ENCODE peak calls at places on chromosomes 3 and 15, in nine cellular contexts. O is endodermal cell; U is activated CD4-positive, alpha-beta T cell treated with anti-CD3 and anti-CD28 coated beads, Interleukin-2, amount 10 ng/mL, durations not matched to agents 7 days and 5 days; Y is RCC 7860; Z is upper lobe of right lung; K is stimulated activated CD4-positive, alpha-beta T cell treated with anti-CD3 and anti-CD28 coated beads, Interleukin-2, amount 100 ng/mL, for 4 hours; N is endothelial cell; B is T-helper 9 cell; J is Ammon's horn. S is an unnamed sample.

GRCh38 chr3:101124125-101124524 is 130.9 kb upstream of the ABI3BP start:
- DNase-seq in O (no peak), U (no peak), Y (no peak), Z (no peak), K (no peak), N (no peak), B (no peak), J (no peak), S (no peak)

GRCh38 chr3:50068134-50068533 is 20.6 kb upstream of the RBM5 start:
- DNase-seq in O (no peak), U (no peak), Y (peak), Z (no peak), K (no peak), N (no peak), B (no peak), J (no peak), S (no peak)

GRCh38 chr3:133441867-133442270 is 42.0 kb downstream of the BFSP2 start:
- DNase-seq in O (no peak), U (peak), Y (no peak), Z (no peak), K (no peak), N (no peak), B (no peak), J (no peak), S (no peak)

GRCh38 chr3:157695586-157695985 is 192.4 kb upstream of the VEPH1 start:
- DNase-seq in O (no peak), U (no peak), Y (no peak), Z (no peak), K (no peak), N (no peak), B (no peak), J (no peak), S (no peak)

GRCh38 chr3:39445927-39446326 is 21.6 kb upstream of the MOBP start:
- DNase-seq in O (peak), U (no peak), Y (no peak), Z (no peak), K (no peak), N (no peak), B (no peak), J (no peak), S (no peak)

GRCh38 chr3:147890114-147890513 is 480.9 kb downstream of the ZIC1 start:
- DNase-seq in O (no peak), U (no peak), Y (no peak), Z (no peak), K (no peak), N (no peak), B (no peak), J (no peak), S (no peak)

GRCh38 chr3:32630266-32630665 is 54.7 kb upstream of the CNOT10 start:
- DNase-seq in O (no peak), U (no peak), Y (no peak), Z (no peak), K (no peak), N (no peak), B (no peak), J (no peak), S (no peak)

GRCh38 chr15:48360841-48361240 is 29.6 kb downstream of the DUT start:
- DNase-seq in O (no peak), U (no peak), Y (no peak), Z (no peak), K (no peak), N (no peak), B (no peak), J (no peak), S (no peak)

GRCh38 chr3:66504761-66505641 is 4.2 kb upstream of the LRIG1 start:
- DNase-seq in O (no peak), U (no peak), Y (no peak), Z (no peak), K (no peak), N (no peak), B (no peak), J (no peak), S (no peak)

GRCh38 chr15:72599855-72600464 is 54.5 kb upstream of the GOLGA6B start:
- DNase-seq in O (peak), U (peak), Y (peak), Z (no peak), K (peak), N (peak), B (no peak), J (peak), S (no peak)

GRCh38 chr3:31456373-31456772 is 76.4 kb upstream of the STT3B start:
- DNase-seq in O (no peak), U (no peak), Y (no peak), Z (no peak), K (no peak), N (no peak), B (no peak), J (no peak), S (no peak)

GRCh38 chr3:119700269-119700919 is 2.4 kb upstream of the CFAP91 start:
- DNase-seq in O (no peak), U (peak), Y (peak), Z (no peak), K (peak), N (no peak), B (no peak), J (peak), S (no peak)

GRCh38 chr3:151553873-151554272 is 93.0 kb upstream of the IGSF10 start:
- DNase-seq in O (no peak), U (no peak), Y (no peak), Z (no peak), K (no peak), N (no peak), B (no peak), J (no peak), S (no peak)

GRCh38 chr3:112967828-112968227 is 7.1 kb downstream of the CD200R1 start:
- DNase-seq in O (no peak), U (no peak), Y (no peak), Z (no peak), K (no peak), N (no peak), B (no peak), J (no peak), S (no peak)

GRCh38 chr3:4351164-4351855 is 48.1 kb downstream of the SETMAR start:
- DNase-seq in O (no peak), U (peak), Y (peak), Z (no peak), K (peak), N (no peak), B (no peak), J (peak), S (no peak)

GRCh38 chr3:58306662-58307286 is 454 bp downstream of the HTD2 start:
- DNase-seq in O (peak), U (peak), Y (peak), Z (peak), K (no peak), N (peak), B (no peak), J (peak), S (peak)

GRCh38 chr3:169044341-169045113 is 619.0 kb downstream of the MECOM start:
- DNase-seq in O (no peak), U (no peak), Y (peak), Z (no peak), K (no peak), N (no peak), B (no peak), J (no peak), S (no peak)

S was measured in glutamatergic neuron.